ENCODE peak calls at places on chromosome 13, in nine cellular contexts. Q, I, S, F, J, L, G, W and T are unnamed samples.
A peak's percentile ranks its signal among the peaks of the same experiment; 100 is the strongest.

GRCh38 chr13:35995136-35995535 is 136.0 kb downstream of the DCLK1 start:
- DNase-seq in Q (no peak), I (no peak), S (peak; percentile 20), F (no peak), J (no peak), L (no peak), G (no peak), W (no peak), T (no peak)

GRCh38 chr13:41708648-41709175 is 251.4 kb downstream of the RGCC start:
- DNase-seq in Q (no peak), I (no peak), S (no peak), F (no peak), J (peak; percentile 19), L (no peak), G (no peak), W (no peak), T (no peak)

GRCh38 chr13:98142427-98143156 is at the start of gene FARP1:
- DNase-seq in Q (no peak), I (peak; percentile 95), S (peak; percentile 38), F (peak; percentile 77), J (peak; percentile 41), L (peak; percentile 90), G (peak; percentile 40), W (peak; percentile 91), T (peak; percentile 60)

GRCh38 chr13:77876176-77876575 is 42.5 kb downstream of the EDNRB start:
- DNase-seq in Q (no peak), I (peak; percentile 16), S (no peak), F (no peak), J (no peak), L (no peak), G (no peak), W (no peak), T (no peak)

GRCh38 chr13:97256343-97256783 is 34.2 kb downstream of the MBNL2 start:
- DNase-seq in Q (no peak), I (peak; percentile 80), S (peak; percentile 95), F (no peak), J (no peak), L (no peak), G (peak; percentile 29), W (no peak), T (no peak)

GRCh38 chr13:76667551-76667950 is 218.7 kb downstream of the KCTD12 start:
- DNase-seq in Q (peak; percentile 49), I (peak; percentile 27), S (peak; percentile 54), F (no peak), J (peak; percentile 22), L (peak; percentile 19), G (peak; percentile 23), W (no peak), T (no peak)

GRCh38 chr13:95248953-95249352 is 52.3 kb downstream of the ABCC4 start:
- DNase-seq in Q (no peak), I (no peak), S (no peak), F (no peak), J (no peak), L (no peak), G (no peak), W (no peak), T (no peak)

GRCh38 chr13:50124536-50125305 is 109.5 kb downstream of the KCNRG start:
- DNase-seq in Q (peak; percentile 98), I (peak; percentile 98), S (peak; percentile 12), F (peak; percentile 58), J (peak; percentile 93), L (peak; percentile 97), G (no peak), W (peak; percentile 98), T (peak; percentile 81)

GRCh38 chr13:36288794-36289391 is 8.7 kb downstream of the CCDC169 start:
- DNase-seq in Q (no peak), I (no peak), S (no peak), F (no peak), J (no peak), L (no peak), G (no peak), W (no peak), T (no peak)

GRCh38 chr13:77859450-77859849 is 59.2 kb downstream of the EDNRB start:
- DNase-seq in Q (peak; percentile 54), I (no peak), S (no peak), F (no peak), J (peak; percentile 18), L (no peak), G (no peak), W (no peak), T (no peak)

GRCh38 chr13:59771272-59771671 is 392.5 kb downstream of the DIAPH3 start:
- DNase-seq in Q (no peak), I (peak; percentile 12), S (no peak), F (no peak), J (no peak), L (no peak), G (no peak), W (no peak), T (no peak)

GRCh38 chr13:79593611-79594275 is 112.8 kb downstream of the NDFIP2 start:
- DNase-seq in Q (no peak), I (no peak), S (peak; percentile 85), F (no peak), J (no peak), L (no peak), G (no peak), W (no peak), T (no peak)

GRCh38 chr13:94195715-94196114 is 283.8 kb downstream of the DCT start:
- DNase-seq in Q (no peak), I (peak; percentile 20), S (peak; percentile 22), F (no peak), J (no peak), L (no peak), G (no peak), W (no peak), T (no peak)

GRCh38 chr13:35630551-35631275 is 154.2 kb upstream of the MAB21L1 start:
- DNase-seq in Q (peak; percentile 28), I (peak; percentile 76), S (peak; percentile 55), F (peak; percentile 20), J (peak; percentile 30), L (peak; percentile 45), G (no peak), W (no peak), T (no peak)

GRCh38 chr13:46134494-46134893 is 29.7 kb upstream of the CPB2 start:
- DNase-seq in Q (no peak), I (no peak), S (no peak), F (no peak), J (no peak), L (no peak), G (no peak), W (no peak), T (no peak)

GRCh38 chr13:71864094-71864980 is 2.7 kb downstream of the DACH1 start:
- DNase-seq in Q (peak; percentile 95), I (peak; percentile 61), S (no peak), F (peak; percentile 10), J (peak; percentile 11), L (peak; percentile 83), G (peak; percentile 24), W (peak; percentile 36), T (no peak)

GRCh38 chr13:114027826-114028225 is 54.0 kb upstream of the C13orf46 start:
- DNase-seq in Q (no peak), I (no peak), S (no peak), F (no peak), J (no peak), L (no peak), G (no peak), W (no peak), T (no peak)

GRCh38 chr13:32951580-32951979 is 64.6 kb upstream of the KL start:
- DNase-seq in Q (no peak), I (no peak), S (no peak), F (no peak), J (no peak), L (no peak), G (no peak), W (no peak), T (no peak)

GRCh38 chr13:66859934-66860867 is 369.9 kb downstream of the PCDH9 start:
- DNase-seq in Q (no peak), I (peak; percentile 3), S (no peak), F (no peak), J (no peak), L (no peak), G (no peak), W (no peak), T (no peak)

GRCh38 chr13:105403065-105403464 is 1132.4 kb downstream of the EFNB2 start:
- DNase-seq in Q (no peak), I (no peak), S (no peak), F (no peak), J (no peak), L (no peak), G (no peak), W (no peak), T (no peak)

GRCh38 chr13:47397739-47398138 is 500.9 kb upstream of the HTR2A start:
- DNase-seq in Q (no peak), I (peak; percentile 39), S (peak; percentile 44), F (no peak), J (no peak), L (no peak), G (no peak), W (no peak), T (no peak)
- TF ChIP-seq CTCF in Q (no peak), I (no peak), S (no peak), F (no peak), J (no peak), L (peak; percentile 11), G (no peak), W (no peak), T (no peak)

GRCh38 chr13:89577301-89577700 is 1770.2 kb upstream of the MIR17HG start:
- DNase-seq in Q (no peak), I (no peak), S (no peak), F (no peak), J (no peak), L (no peak), G (no peak), W (no peak), T (no peak)
- TF ChIP-seq CTCF in Q (no peak), I (no peak), S (no peak), F (no peak), J (no peak), L (peak; percentile 23), G (no peak), W (no peak), T (no peak)

GRCh38 chr13:52707375-52707774 is 32.2 kb downstream of the CNMD start:
- DNase-seq in Q (no peak), I (no peak), S (no peak), F (no peak), J (no peak), L (no peak), G (no peak), W (no peak), T (no peak)
- TF ChIP-seq CTCF in Q (no peak), I (no peak), S (no peak), F (no peak), J (no peak), L (peak; percentile 1), G (no peak), W (no peak), T (no peak)

DNA sequence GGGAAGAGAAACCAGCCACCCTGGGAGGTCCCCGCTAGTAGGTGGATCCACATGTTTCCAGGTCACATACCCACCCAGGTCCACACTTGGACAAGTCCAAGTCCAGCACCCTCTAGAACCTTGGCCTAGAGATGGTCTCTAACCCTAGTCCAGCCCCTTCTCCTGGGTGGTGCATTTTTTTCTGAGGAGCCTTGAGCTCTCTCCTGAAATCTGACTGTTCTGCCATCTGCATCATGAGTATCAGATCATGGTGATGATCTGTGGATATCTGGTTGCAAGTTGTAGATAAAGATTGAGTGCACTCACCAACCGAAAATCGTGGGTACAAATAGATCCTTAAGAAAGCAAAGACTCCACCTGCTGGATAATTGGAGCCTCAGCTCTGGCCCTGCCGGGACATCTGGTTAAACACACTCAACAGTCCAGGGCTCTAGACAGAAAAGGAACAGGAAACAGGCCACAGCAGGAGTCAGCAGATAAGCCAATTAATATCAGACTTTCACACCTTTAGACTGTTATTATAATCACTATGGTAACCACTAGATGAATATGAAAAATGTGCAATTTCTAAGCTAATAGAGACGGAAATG is 41.1 kb downstream of the GPR12 start:
- DNase-seq in Q (peak; percentile 71), I (no peak), S (no peak), F (no peak), J (no peak), L (no peak), G (no peak), W (no peak), T (no peak)
- TF ChIP-seq CTCF in Q (peak; percentile 4), I (peak; percentile 5), S (no peak), F (no peak), J (no peak), L (peak; percentile 38), G (no peak), W (no peak), T (peak; percentile 1)